ENCODE peak calls at places on chromosomes 4 and X, in four cellular contexts. R is upper lobe of right lung, J is testis, M is astrocyte of the spinal cord. Y is an unnamed sample.
A peak's percentile ranks its signal among the peaks of the same experiment; 100 is the strongest.

GRCh38 chr4:36841583-36842326 is 402.8 kb upstream of the NWD2 start:
- DNase-seq in R (no peak), J (no peak), M (peak; percentile 29), Y (no peak)

GRCh38 chr4:81807927-81808672 is 336.4 kb upstream of the RASGEF1B start:
- DNase-seq in R (no peak), J (no peak), M (no peak), Y (no peak)

GRCh38 chr4:140237616-140238352 is 83.8 kb upstream of the MAML3 start:
- DNase-seq in R (peak; percentile 80), J (peak; percentile 78), M (peak; percentile 95), Y (no peak)

GRCh38 chr4:37928896-37929537 is 31.2 kb upstream of the PTTG2 start:
- DNase-seq in R (no peak), J (no peak), M (peak; percentile 39), Y (no peak)

GRCh38 chrX:154546354-154547244 is at the start of gene G6PD:
- DNase-seq in R (no peak), J (peak; percentile 75), M (peak; percentile 66), Y (peak; percentile 58)

GRCh38 chr4:157217708-157218107 is 2.8 kb upstream of the GRIA2 start:
- DNase-seq in R (no peak), J (no peak), M (peak; percentile 45), Y (no peak)

GRCh38 chrX:35289952-35290351 is 347.4 kb downstream of the FAM47B start:
- DNase-seq in R (no peak), J (no peak), M (no peak), Y (no peak)

GRCh38 chr4:48269861-48270515 is 350 bp upstream of the TEC start:
- DNase-seq in R (peak; percentile 99), J (peak; percentile 95), M (peak; percentile 80), Y (peak; percentile 91)

GRCh38 chr4:18593297-18594002 is 571.9 kb upstream of the LCORL start:
- DNase-seq in R (no peak), J (peak; percentile 79), M (peak; percentile 78), Y (peak; percentile 39)

GRCh38 chrX:18887177-18887820 is 96.6 kb downstream of the PHKA2 start:
- DNase-seq in R (peak; percentile 69), J (no peak), M (no peak), Y (no peak)

GRCh38 chr4:17690898-17691297 is 76.5 kb downstream of the MED28 start:
- DNase-seq in R (no peak), J (no peak), M (no peak), Y (no peak)

GRCh38 chr4:164977243-164978164 is at the start of gene TRIM61:
- DNase-seq in R (peak; percentile 82), J (peak; percentile 93), M (no peak), Y (peak; percentile 37)

DNA sequence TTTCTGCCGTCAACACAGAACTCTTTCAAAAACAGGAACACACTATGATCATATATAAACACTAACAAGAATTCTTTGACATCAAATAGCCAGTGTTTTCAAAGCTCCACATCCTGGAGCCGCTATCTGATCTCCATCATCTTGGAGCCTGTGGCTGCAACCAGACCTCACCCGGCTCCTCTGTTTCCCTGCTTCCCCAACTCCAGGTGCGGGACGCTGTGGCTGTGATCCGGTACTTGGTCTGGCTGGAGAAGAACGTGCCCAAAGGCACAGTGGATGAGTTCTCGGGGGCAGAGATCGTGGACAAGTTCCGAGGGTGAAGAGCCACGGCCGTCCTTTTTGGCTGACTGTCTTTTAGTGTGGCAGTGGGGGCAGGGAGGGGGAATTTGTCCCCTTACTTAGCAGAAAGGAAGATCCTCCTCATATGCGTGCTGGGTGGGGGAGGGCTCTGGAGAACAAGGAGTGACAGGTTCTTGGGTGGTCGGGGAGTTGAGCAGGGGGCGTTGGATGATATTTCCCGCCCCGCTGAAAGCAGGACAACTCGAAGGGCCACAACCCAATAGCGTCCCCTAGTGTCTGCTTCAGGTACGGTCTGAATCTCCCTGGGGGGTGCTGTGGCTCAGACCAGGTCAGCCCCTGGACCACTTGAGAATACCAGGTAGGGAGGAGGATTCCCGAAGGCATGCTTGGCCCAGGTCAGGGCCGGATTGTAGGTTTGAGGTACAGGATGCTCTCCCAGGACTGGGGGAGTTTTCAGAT is 15.7 kb downstream of the XPNPEP2 start:
- DNase-seq in R (no peak), J (no peak), M (no peak), Y (no peak)
- TF ChIP-seq CTCF in R (peak; percentile 26), J (no peak), M (no peak), Y (peak; percentile 27)

DNA sequence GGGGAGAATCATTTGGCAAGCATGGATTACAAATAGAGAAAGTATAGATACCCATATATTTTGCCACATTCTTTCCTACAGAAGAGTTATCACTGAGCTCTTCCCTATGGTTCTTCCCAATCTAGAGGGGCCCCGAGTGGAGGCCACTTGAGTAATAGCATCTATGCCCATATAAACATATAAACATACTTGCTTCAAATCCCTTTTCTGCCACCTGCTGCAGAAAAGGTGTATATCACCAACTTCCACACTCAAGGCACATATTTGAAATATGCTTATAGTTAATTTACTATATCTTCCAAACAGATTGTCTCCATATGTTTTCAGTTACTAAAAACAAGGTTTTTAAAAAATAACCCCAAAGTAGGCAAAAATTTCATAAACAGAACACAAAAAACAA is 642.8 kb upstream of the DIPK2B start:
- DNase-seq in R (no peak), J (no peak), M (no peak), Y (no peak)
- TF ChIP-seq CTCF in R (peak; percentile 18), J (no peak), M (no peak), Y (peak; percentile 27)

GRCh38 chrX:112367065-112367464 is 284.5 kb upstream of the TRPC5 start:
- DNase-seq in R (no peak), J (no peak), M (no peak), Y (no peak)

DNA sequence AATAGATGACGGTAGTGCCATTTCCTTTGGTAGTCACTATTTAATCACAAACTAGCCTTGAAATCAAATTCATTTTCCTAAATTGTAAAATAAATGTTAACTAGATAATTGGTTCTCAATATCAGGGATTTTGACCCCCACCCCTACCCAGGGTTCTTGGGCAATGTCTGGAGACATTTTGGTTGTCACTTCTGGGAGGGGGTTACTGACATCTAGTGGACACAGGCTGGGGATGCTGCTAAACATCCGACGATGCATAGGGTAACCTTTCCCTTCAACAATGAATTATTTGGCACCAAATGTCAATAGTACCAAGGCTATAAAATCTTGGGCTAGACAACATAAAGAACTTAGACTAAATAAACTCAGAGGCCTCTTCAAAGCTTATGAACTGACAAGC is 285.8 kb upstream of the TRPC5 start:
- DNase-seq in R (no peak), J (peak; percentile 26), M (no peak), Y (no peak)
- TF ChIP-seq CTCF in R (no peak), J (no peak), M (peak; percentile 24), Y (peak; percentile 48)

GRCh38 chr4:24912252-24913098 is at the start of gene CCDC149:
- DNase-seq in R (peak; percentile 92), J (peak; percentile 64), M (peak; percentile 52), Y (peak; percentile 76)

GRCh38 chr4:24917076-24917856 is 4.4 kb upstream of the CCDC149 start:
- DNase-seq in R (no peak), J (no peak), M (no peak), Y (no peak)

GRCh38 chr4:24914460-24914859 is 1.6 kb upstream of the CCDC149 start:
- DNase-seq in R (no peak), J (no peak), M (no peak), Y (no peak)

GRCh38 chr4:24913099-24913445 is 230 bp upstream of the CCDC149 start:
- DNase-seq in R (no peak), J (peak; percentile 19), M (no peak), Y (no peak)

GRCh38 chr4:24915121-24915922 is 2.5 kb upstream of the CCDC149 start:
- DNase-seq in R (no peak), J (peak; percentile 21), M (no peak), Y (no peak)
- TF ChIP-seq CTCF in R (no peak), J (no peak), M (peak; percentile 21), Y (peak; percentile 19)

GRCh38 chr4:67104145-67104544 is 441.2 kb downstream of the CENPC start:
- DNase-seq in R (no peak), J (no peak), M (no peak), Y (no peak)

GRCh38 chr4:67101612-67102011 is 443.7 kb downstream of the CENPC start:
- DNase-seq in R (no peak), J (no peak), M (no peak), Y (no peak)

GRCh38 chr4:67106846-67107467 is 438.3 kb downstream of the CENPC start:
- DNase-seq in R (no peak), J (no peak), M (no peak), Y (no peak)

GRCh38 chr4:67103001-67103737 is 442.1 kb downstream of the CENPC start:
- DNase-seq in R (no peak), J (no peak), M (no peak), Y (no peak)
- TF ChIP-seq CTCF in R (no peak), J (no peak), M (no peak), Y (no peak)

GRCh38 chr4:175584172-175584571 is 227.9 kb downstream of the GPM6A start:
- DNase-seq in R (no peak), J (no peak), M (no peak), Y (no peak)
- TF ChIP-seq CTCF in R (no peak), J (no peak), M (no peak), Y (no peak)

GRCh38 chr4:3744901-3745300 is 21.3 kb upstream of the ADRA2C start:
- DNase-seq in R (no peak), J (no peak), M (no peak), Y (no peak)

GRCh38 chr4:3745886-3746656 is 20.1 kb upstream of the ADRA2C start:
- DNase-seq in R (no peak), J (peak; percentile 49), M (peak; percentile 9), Y (no peak)

GRCh38 chr4:3746701-3747581 is 19.2 kb upstream of the ADRA2C start:
- DNase-seq in R (no peak), J (no peak), M (no peak), Y (no peak)

GRCh38 chr4:3749081-3749480 is 17.1 kb upstream of the ADRA2C start:
- DNase-seq in R (no peak), J (no peak), M (no peak), Y (no peak)

GRCh38 chr4:3747582-3747906 is 18.6 kb upstream of the ADRA2C start:
- DNase-seq in R (no peak), J (peak; percentile 48), M (no peak), Y (peak; percentile 43)
- TF ChIP-seq CTCF in R (peak; percentile 39), J (no peak), M (peak; percentile 35), Y (peak; percentile 60)

GRCh38 chrX:12372111-12372510 is 233.8 kb downstream of the FRMPD4 start:
- DNase-seq in R (no peak), J (no peak), M (no peak), Y (no peak)

GRCh38 chrX:12370444-12371089 is 232.3 kb downstream of the FRMPD4 start:
- DNase-seq in R (no peak), J (peak; percentile 57), M (no peak), Y (no peak)

GRCh38 chrX:12367254-12367653 is 229.0 kb downstream of the FRMPD4 start:
- DNase-seq in R (no peak), J (no peak), M (no peak), Y (no peak)
- TF ChIP-seq CTCF in R (no peak), J (no peak), M (no peak), Y (no peak)

GRCh38 chrX:67353651-67354370 is 190.0 kb upstream of the AR start:
- DNase-seq in R (no peak), J (no peak), M (no peak), Y (no peak)
- TF ChIP-seq CTCF in R (no peak), J (no peak), M (no peak), Y (no peak)

GRCh38 chrX:29555465-29556091 is 659.8 kb upstream of the MAGEB2 start:
- DNase-seq in R (no peak), J (no peak), M (no peak), Y (no peak)

GRCh38 chrX:29560065-29560464 is 655.3 kb upstream of the MAGEB2 start:
- DNase-seq in R (no peak), J (no peak), M (no peak), Y (no peak)

GRCh38 chrX:29561417-29561816 is 653.9 kb upstream of the MAGEB2 start:
- DNase-seq in R (no peak), J (no peak), M (no peak), Y (no peak)
- TF ChIP-seq CTCF in R (no peak), J (no peak), M (no peak), Y (no peak)

Y was measured in progenitor cell of endocrine pancreas.